ENCODE peak calls at places on chromosomes 11 and 22, in eight cellular contexts. K is sigmoid colon, Z is GM23338, S is lung, Q is adrenal gland, U is left ventricle myocardium inferior, V is heart left ventricle, N is BE2C. W is an unnamed sample.

GRCh38 chr11:66289548-66290331 is 797 bp upstream of the YIF1A start:
- DNase-seq in K (no peak), Z (peak; percentile 94), S (no peak), Q (no peak), U (peak; percentile 65), V (peak; percentile 83), N (no peak), W (peak; percentile 86)

GRCh38 chr11:128334311-128335044 is 252.9 kb downstream of the ETS1 start:
- DNase-seq in K (peak; percentile 74), Z (no peak), S (peak; percentile 39), Q (peak; percentile 76), U (peak; percentile 53), V (peak; percentile 75), N (no peak), W (no peak)

GRCh38 chr11:108906329-108906728 is 241.5 kb downstream of the DDX10 start:
- DNase-seq in K (no peak), Z (no peak), S (no peak), Q (no peak), U (no peak), V (no peak), N (peak; percentile 27), W (no peak)

GRCh38 chr22:43839781-43840180 is 22.5 kb downstream of the SULT4A1 start:
- DNase-seq in K (no peak), Z (no peak), S (no peak), Q (no peak), U (no peak), V (no peak), N (no peak), W (no peak)

GRCh38 chr22:25942989-25943411 is 201.0 kb downstream of the MYO18B start:
- DNase-seq in K (no peak), Z (no peak), S (no peak), Q (peak; percentile 75), U (peak; percentile 72), V (peak; percentile 67), N (peak; percentile 83), W (no peak)

GRCh38 chr22:47570300-47570685 is 807.8 kb downstream of the TBC1D22A start:
- DNase-seq in K (no peak), Z (no peak), S (no peak), Q (no peak), U (no peak), V (no peak), N (no peak), W (no peak)

GRCh38 chr11:128095459-128096096 is 491.8 kb downstream of the ETS1 start:
- DNase-seq in K (no peak), Z (no peak), S (no peak), Q (no peak), U (no peak), V (no peak), N (no peak), W (no peak)

GRCh38 chr11:8059571-8060011 is 21.4 kb upstream of the TUB start:
- DNase-seq in K (peak; percentile 67), Z (no peak), S (no peak), Q (no peak), U (no peak), V (no peak), N (no peak), W (no peak)

GRCh38 chr22:27226666-27227065 is 569.3 kb downstream of the MIAT start:
- DNase-seq in K (no peak), Z (no peak), S (no peak), Q (no peak), U (no peak), V (no peak), N (no peak), W (no peak)

GRCh38 chr22:27603823-27604190 is 197.7 kb downstream of the MN1 start:
- DNase-seq in K (no peak), Z (peak; percentile 47), S (no peak), Q (no peak), U (no peak), V (no peak), N (no peak), W (no peak)

GRCh38 chr11:113781682-113782081 is 2.1 kb downstream of the CLDN25 start:
- DNase-seq in K (no peak), Z (peak; percentile 47), S (no peak), Q (no peak), U (no peak), V (no peak), N (no peak), W (no peak)

GRCh38 chr11:102079625-102080024 is 30.6 kb upstream of the YAP1 start:
- DNase-seq in K (no peak), Z (no peak), S (no peak), Q (no peak), U (no peak), V (no peak), N (no peak), W (no peak)

GRCh38 chr11:80815752-80816453 is 1375.1 kb upstream of the TENM4 start:
- DNase-seq in K (no peak), Z (no peak), S (no peak), Q (no peak), U (no peak), V (no peak), N (no peak), W (no peak)
- H3K4me3 ChIP-seq in K (no peak overlapping the region), Z (no peak overlapping the region), S (no peak overlapping the region), Q (no peak overlapping the region), U (no peak overlapping the region), V (no peak overlapping the region), N (no peak overlapping the region), W (no peak overlapping the region)

GRCh38 chr11:119727523-119728081 is 1.4 kb downstream of the NECTIN1 start:
- DNase-seq in K (no peak), Z (peak; percentile 68), S (no peak), Q (no peak), U (peak; percentile 26), V (peak; percentile 68), N (no peak), W (peak; percentile 84)
- TF ChIP-seq CTCF in K (no peak), Z (peak; percentile 24), S (no peak), Q (no peak), U (peak; percentile 47), V (peak; percentile 34), N (peak; percentile 33), W (no peak)

GRCh38 chr22:41838842-41839618 is 6.1 kb downstream of the SREBF2 start:
- DNase-seq in K (no peak), Z (no peak), S (no peak), Q (no peak), U (no peak), V (no peak), N (no peak), W (no peak)
- H3K4me1 ChIP-seq in K (peaks cover 12% of the 10 kb centered on the region), Z (peaks cover 32% of the 10 kb centered on the region), S (peaks cover 22% of the 10 kb centered on the region), Q (peaks cover 82% of the 10 kb centered on the region), U (peaks cover 82% of the 10 kb centered on the region), V (peaks cover 18% of the 10 kb centered on the region), N (peaks cover under 1% of the 10 kb centered on the region), W (peaks cover 27% of the 10 kb centered on the region)

GRCh38 chr22:30265131-30265720 is 1.4 kb downstream of the OSM start:
- DNase-seq in K (no peak), Z (no peak), S (no peak), Q (no peak), U (no peak), V (no peak), N (no peak), W (peak; percentile 3)

GRCh38 chr22:30266445-30267381 is at the start of gene OSM:
- DNase-seq in K (peak; percentile 82), Z (no peak), S (peak; percentile 69), Q (peak; percentile 76), U (peak; percentile 66), V (peak; percentile 89), N (no peak), W (peak; percentile 70)

GRCh38 chr22:30268331-30268730 is 1.7 kb upstream of the OSM start:
- DNase-seq in K (no peak), Z (no peak), S (no peak), Q (no peak), U (no peak), V (no peak), N (no peak), W (no peak)

GRCh38 chr22:30265851-30266444 is 703 bp downstream of the OSM start:
- DNase-seq in K (peak; percentile 78), Z (no peak), S (peak; percentile 67), Q (no peak), U (peak; percentile 65), V (peak; percentile 88), N (no peak), W (no peak)

DNA sequence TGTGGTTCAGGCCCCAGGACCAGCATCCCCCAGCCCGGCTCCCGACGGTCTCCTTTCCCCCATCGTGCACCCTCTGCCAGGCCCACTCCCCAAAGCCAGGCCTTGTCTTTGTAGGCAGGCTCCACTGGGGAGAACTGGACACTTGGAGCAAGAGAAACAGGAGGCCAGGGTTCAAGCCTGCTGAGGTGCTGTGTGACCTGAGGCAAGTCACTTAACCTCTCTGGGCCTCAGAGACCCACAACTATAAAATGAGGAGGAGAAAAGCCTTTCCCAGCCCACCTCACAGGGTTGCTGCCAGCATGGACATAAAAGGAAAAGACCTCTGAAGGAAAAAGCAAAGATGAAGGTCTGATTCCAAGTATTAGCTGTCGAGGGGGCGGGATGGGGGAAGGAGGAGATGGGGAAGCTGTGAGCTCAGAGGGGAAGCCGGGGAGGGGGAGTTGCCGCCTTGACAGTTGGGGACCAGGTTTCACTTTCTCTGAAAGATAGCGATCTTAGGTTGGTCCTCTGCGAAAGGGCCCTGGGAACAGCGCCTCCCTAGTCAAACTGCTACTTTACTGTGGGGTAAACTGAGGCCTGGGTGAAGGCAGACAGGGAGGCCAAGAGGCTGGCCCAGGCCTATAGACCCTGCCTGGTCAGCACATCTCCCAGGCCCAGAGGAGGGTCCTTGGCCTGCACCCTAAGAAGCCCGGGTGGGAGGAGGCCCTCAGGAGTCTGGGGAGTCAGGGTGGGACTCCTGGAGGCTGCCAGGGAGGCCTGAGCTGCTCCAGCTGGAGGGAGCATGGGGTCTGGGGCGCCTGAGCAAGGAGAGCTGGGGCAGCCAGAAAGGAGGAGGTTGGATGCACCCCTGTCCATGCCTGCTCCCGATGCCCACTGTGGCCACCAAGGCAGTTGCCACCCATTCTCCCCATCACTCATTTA is 991 bp upstream of the OSM start:
- DNase-seq in K (no peak), Z (no peak), S (no peak), Q (no peak), U (no peak), V (no peak), N (no peak), W (no peak)
- H3K4me3 ChIP-seq in K (peak overlapping the region; percentile 36), Z (no peak overlapping the region), S (no peak overlapping the region), Q (no peak overlapping the region), U (peak overlapping the region; percentile 44), V (no peak overlapping the region), N (no peak overlapping the region), W (no peak overlapping the region)

DNA sequence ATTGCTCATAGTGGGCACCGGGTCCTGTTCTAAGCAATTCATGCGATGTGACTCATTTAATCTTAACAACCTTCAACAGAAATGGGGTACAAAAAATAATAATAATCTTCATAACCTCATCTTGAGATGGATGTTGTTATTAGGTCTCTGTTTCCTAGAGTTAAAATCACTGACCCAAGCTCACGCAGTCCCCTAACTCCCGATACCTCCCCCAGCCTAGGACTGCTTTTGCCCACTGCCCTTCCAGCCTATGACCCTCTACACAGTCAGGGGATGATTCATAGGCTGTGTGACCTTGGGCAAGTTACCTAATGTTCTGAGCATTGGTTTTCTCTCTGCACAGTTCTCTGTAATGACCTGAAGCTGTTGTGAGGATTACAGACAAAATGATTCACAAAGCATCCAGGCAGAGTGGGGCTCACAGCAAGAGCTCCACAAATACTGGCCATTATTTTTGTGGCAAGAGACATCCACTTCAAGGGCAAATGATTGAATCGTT is 19.9 kb downstream of the MTFP1 start:
- DNase-seq in K (no peak), Z (no peak), S (no peak), Q (peak; percentile 77), U (no peak), V (no peak), N (no peak), W (no peak)
- TF ChIP-seq CTCF in K (no peak), Z (no peak), S (no peak), Q (no peak), U (peak; percentile 3), V (peak; percentile 7), N (no peak), W (no peak)